ENCODE peak calls at places on chromosomes 12 and 14, in six cellular contexts. F is heart left ventricle, L is NCI-H1417 treated with DMSO at 0.1 percent for 48 hours, P is COR-L47, H is mammary epithelial cell, C is fibroblast of the aortic adventitia. U is an unnamed sample.

GRCh38 chr12:124404162-124404561 is 109.3 kb downstream of the RFLNA start:
- DNase-seq in F (no peak), L (no peak), P (no peak), H (no peak), C (peak), U (no peak)

GRCh38 chr12:55009171-55009570 is 10.6 kb upstream of the NEUROD4 start:
- DNase-seq in F (no peak), L (no peak), P (no peak), H (no peak), C (no peak), U (no peak)

GRCh38 chr12:4116251-4117111 is 157.1 kb upstream of the CCND2 start:
- DNase-seq in F (no peak), L (no peak), P (no peak), H (peak), C (peak), U (peak)

GRCh38 chr14:95652690-95653089 is 33.5 kb upstream of the TCL1B start:
- DNase-seq in F (no peak), L (no peak), P (no peak), H (no peak), C (no peak), U (no peak)

GRCh38 chr14:91352101-91352500 is 65.5 kb downstream of the CCDC88C start:
- DNase-seq in F (peak), L (no peak), P (no peak), H (no peak), C (peak), U (peak)

GRCh38 chr14:72457641-72458040 is 436.3 kb downstream of the DPF3 start:
- DNase-seq in F (no peak), L (no peak), P (no peak), H (peak), C (peak), U (peak)

GRCh38 chr12:13087766-13088165 is 15.7 kb downstream of the GSG1 start:
- DNase-seq in F (no peak), L (no peak), P (no peak), H (no peak), C (no peak), U (no peak)

GRCh38 chr14:101495827-101496778 is 65.2 kb upstream of the DIO3 start:
- DNase-seq in F (peak), L (no peak), P (no peak), H (no peak), C (no peak), U (no peak)

GRCh38 chr14:28770061-28770460 is 3.5 kb downstream of the FOXG1 start:
- DNase-seq in F (no peak), L (no peak), P (no peak), H (no peak), C (no peak), U (no peak)

GRCh38 chr12:2691340-2692111 is 103.2 kb upstream of the FKBP4 start:
- DNase-seq in F (no peak), L (no peak), P (peak), H (no peak), C (no peak), U (no peak)

GRCh38 chr14:80415636-80416035 is 204.3 kb upstream of the DIO2 start:
- DNase-seq in F (no peak), L (no peak), P (no peak), H (no peak), C (no peak), U (no peak)

GRCh38 chr12:92369643-92370042 is 224.0 kb upstream of the BTG1 start:
- DNase-seq in F (no peak), L (no peak), P (no peak), H (peak), C (peak), U (peak)

GRCh38 chr14:97233319-97233980 is 436.3 kb downstream of the VRK1 start:
- DNase-seq in F (no peak), L (no peak), P (no peak), H (no peak), C (no peak), U (no peak)

GRCh38 chr14:99579903-99580570 is 24.0 kb downstream of the CCDC85C start:
- DNase-seq in F (no peak), L (no peak), P (no peak), H (peak), C (peak), U (peak)

GRCh38 chr14:20413785-20414117 is 450 bp upstream of the TEP1 start:
- DNase-seq in F (no peak), L (no peak), P (no peak), H (peak), C (no peak), U (no peak)

GRCh38 chr12:45725631-45726593 is 3.6 kb upstream of the ARID2 start:
- DNase-seq in F (no peak), L (peak), P (no peak), H (peak), C (peak), U (peak)

GRCh38 chr14:53621433-53621832 is 335.2 kb downstream of the BMP4 start:
- DNase-seq in F (no peak), L (no peak), P (no peak), H (no peak), C (no peak), U (no peak)

GRCh38 chr12:103182299-103182698 is 224.8 kb downstream of the ASCL1 start:
- DNase-seq in F (no peak), L (no peak), P (no peak), H (no peak), C (no peak), U (no peak)

U was measured in cardiac fibroblast.